ENCODE peak calls at places on chromosomes 5 and 9, in six cellular contexts. D is ACHN; Q is DMS53; E is fibroblast of pulmonary artery; I is NCI-H1092 treated with DMSO at 0.1 percent for 48 hours; P is stimulated activated CD8-positive, alpha-beta memory T cell treated with anti-CD3 and anti-CD28 coated beads, Interleukin-2, amount 100 ng/mL, for 1 hour. S is an unnamed sample.

GRCh38 chr9:70534471-70534870 is 120.0 kb upstream of the KLF9 start:
- DNase-seq in D (no peak), Q (no peak), E (peak), I (no peak), P (no peak), S (no peak)

GRCh38 chr5:180470966-180471582 is 23.1 kb upstream of the CNOT6 start:
- DNase-seq in D (peak), Q (peak), E (peak), I (peak), P (peak), S (peak)

GRCh38 chr5:173758675-173759074 is 129.5 kb upstream of the CPEB4 start:
- DNase-seq in D (no peak), Q (no peak), E (no peak), I (no peak), P (no peak), S (no peak)

GRCh38 chr5:72599519-72600400 is 92.5 kb upstream of the ZNF366 start:
- DNase-seq in D (no peak), Q (no peak), E (peak), I (no peak), P (no peak), S (peak)

GRCh38 chr5:164335837-164336236 is 830.4 kb downstream of the MAT2B start:
- DNase-seq in D (peak), Q (no peak), E (peak), I (no peak), P (no peak), S (peak)

GRCh38 chr9:26949604-26950003 is 2.6 kb upstream of the PLAA start:
- DNase-seq in D (peak), Q (no peak), E (no peak), I (no peak), P (no peak), S (no peak)

GRCh38 chr5:57703726-57704125 is 221.1 kb upstream of the ACTBL2 start:
- DNase-seq in D (no peak), Q (no peak), E (no peak), I (no peak), P (no peak), S (no peak)

GRCh38 chr9:77980622-77981021 is 51.0 kb downstream of the GNAQ start:
- DNase-seq in D (no peak), Q (no peak), E (peak), I (no peak), P (no peak), S (no peak)

GRCh38 chr5:10115669-10116068 is 134.0 kb downstream of the ATPSCKMT start:
- DNase-seq in D (no peak), Q (no peak), E (no peak), I (no peak), P (no peak), S (no peak)

GRCh38 chr9:114004221-114004716 is 73.8 kb downstream of the AMBP start:
- DNase-seq in D (no peak), Q (no peak), E (peak), I (no peak), P (no peak), S (no peak)

GRCh38 chr9:113005777-113006176 is 6.2 kb downstream of the ZNF883 start:
- DNase-seq in D (no peak), Q (peak), E (no peak), I (no peak), P (no peak), S (no peak)

GRCh38 chr5:104928906-104929520 is 1366.4 kb upstream of the NUDT12 start:
- DNase-seq in D (no peak), Q (no peak), E (no peak), I (no peak), P (no peak), S (no peak)

GRCh38 chr5:151104795-151105194 is 24.0 kb upstream of the TNIP1 start:
- DNase-seq in D (no peak), Q (no peak), E (peak), I (no peak), P (no peak), S (peak)

GRCh38 chr5:87562068-87562467 is 149.3 kb upstream of the CCNH start:
- DNase-seq in D (no peak), Q (no peak), E (no peak), I (no peak), P (no peak), S (no peak)

GRCh38 chr9:34996905-34997279 is 7.3 kb downstream of the DNAJB5 start:
- DNase-seq in D (no peak), Q (no peak), E (no peak), I (no peak), P (no peak), S (no peak)

GRCh38 chr5:103021310-103021709 is 98.6 kb downstream of the GIN1 start:
- DNase-seq in D (peak), Q (no peak), E (no peak), I (no peak), P (no peak), S (no peak)

GRCh38 chr9:92176068-92176799 is 61.0 kb upstream of the SPTLC1 start:
- DNase-seq in D (peak), Q (peak), E (peak), I (no peak), P (no peak), S (no peak)